ENCODE peak calls at places on chromosomes 11 and 22, in eight cellular contexts. One of them, this sample, is unnamed. For H3K27me3, the result is how much of the 10 kb centered on the place peaks cover.

GRCh38 chr22:28710112-28710888 is 30.7 kb upstream of the TTC28 start:
- DNase-seq in IMR-90: peak
- DNase-seq in bronchial epithelial cell: peak
- DNase-seq in heart right ventricle: no peak
- DNase-seq in H9: no peak
- DNase-seq in endodermal cell: no peak
- DNase-seq in fibroblast of lung: peak
- DNase-seq in H1: no peak
- DNase-seq in this sample: no peak

GRCh38 chr11:115678942-115679341 is 174.7 kb upstream of the CADM1 start:
- DNase-seq in H1: peak
- DNase-seq in fibroblast of lung: peak
- DNase-seq in H9: peak
- DNase-seq in IMR-90: no peak
- DNase-seq in endodermal cell: peak
- DNase-seq in bronchial epithelial cell: no peak
- DNase-seq in heart right ventricle: peak
- DNase-seq in this sample: peak

GRCh38 chr11:19723572-19724342 is 11.1 kb downstream of the NAV2 start:
- DNase-seq in endodermal cell: no peak
- DNase-seq in IMR-90: peak
- DNase-seq in H9: no peak
- DNase-seq in heart right ventricle: peak
- DNase-seq in H1: no peak
- DNase-seq in fibroblast of lung: peak
- DNase-seq in bronchial epithelial cell: peak
- DNase-seq in this sample: no peak

GRCh38 chr11:62025429-62026105 is 58.1 kb upstream of the FTH1 start:
- DNase-seq in heart right ventricle: peak
- DNase-seq in H1: no peak
- DNase-seq in fibroblast of lung: peak
- DNase-seq in H9: no peak
- DNase-seq in endodermal cell: no peak
- DNase-seq in IMR-90: peak
- DNase-seq in bronchial epithelial cell: peak
- DNase-seq in this sample: no peak

GRCh38 chr11:97548280-97548679 is 1158.5 kb downstream of the JRKL start:
- DNase-seq in bronchial epithelial cell: no peak
- DNase-seq in fibroblast of lung: no peak
- DNase-seq in endodermal cell: peak
- DNase-seq in H9: no peak
- DNase-seq in heart right ventricle: no peak
- DNase-seq in IMR-90: no peak
- DNase-seq in H1: no peak
- DNase-seq in this sample: no peak

GRCh38 chr11:44258839-44259420 is 51.0 kb downstream of the ALX4 start:
- DNase-seq in fibroblast of lung: no peak
- DNase-seq in heart right ventricle: no peak
- DNase-seq in H1: no peak
- DNase-seq in IMR-90: no peak
- DNase-seq in bronchial epithelial cell: no peak
- DNase-seq in H9: no peak
- DNase-seq in endodermal cell: no peak
- DNase-seq in this sample: no peak

GRCh38 chr11:6703247-6704063 is 20.3 kb upstream of the MRPL17 start:
- DNase-seq in endodermal cell: peak
- DNase-seq in heart right ventricle: peak
- DNase-seq in H9: peak
- DNase-seq in fibroblast of lung: peak
- DNase-seq in IMR-90: peak
- DNase-seq in bronchial epithelial cell: peak
- DNase-seq in H1: no peak
- DNase-seq in this sample: peak

GRCh38 chr11:94928146-94928995 is 45.0 kb downstream of the CWC15 start:
- DNase-seq in endodermal cell: no peak
- DNase-seq in IMR-90: no peak
- DNase-seq in heart right ventricle: no peak
- DNase-seq in H1: no peak
- DNase-seq in fibroblast of lung: no peak
- DNase-seq in H9: no peak
- DNase-seq in bronchial epithelial cell: no peak
- DNase-seq in this sample: no peak

GRCh38 chr22:38852522-38852921 is 8.7 kb upstream of the NPTXR start:
- DNase-seq in H9: no peak
- DNase-seq in IMR-90: no peak
- DNase-seq in bronchial epithelial cell: no peak
- DNase-seq in H1: no peak
- DNase-seq in fibroblast of lung: no peak
- DNase-seq in endodermal cell: no peak
- DNase-seq in heart right ventricle: no peak
- DNase-seq in this sample: no peak

GRCh38 chr22:38850941-38851849 is 7.4 kb upstream of the NPTXR start:
- DNase-seq in H9: no peak
- DNase-seq in endodermal cell: no peak
- DNase-seq in H1: no peak
- DNase-seq in IMR-90: peak
- DNase-seq in bronchial epithelial cell: peak
- DNase-seq in fibroblast of lung: peak
- DNase-seq in heart right ventricle: no peak
- DNase-seq in this sample: no peak

GRCh38 chr22:38849816-38850215 is 6.0 kb upstream of the NPTXR start:
- DNase-seq in heart right ventricle: no peak
- DNase-seq in fibroblast of lung: no peak
- DNase-seq in IMR-90: no peak
- DNase-seq in H1: no peak
- DNase-seq in endodermal cell: no peak
- DNase-seq in bronchial epithelial cell: no peak
- DNase-seq in H9: no peak
- DNase-seq in this sample: no peak

GRCh38 chr22:38850399-38850798 is 6.6 kb upstream of the NPTXR start:
- DNase-seq in H1: no peak
- DNase-seq in bronchial epithelial cell: no peak
- DNase-seq in heart right ventricle: no peak
- DNase-seq in fibroblast of lung: no peak
- DNase-seq in endodermal cell: no peak
- DNase-seq in IMR-90: no peak
- DNase-seq in H9: no peak
- DNase-seq in this sample: no peak

GRCh38 chr22:38853149-38853548 is 9.3 kb upstream of the NPTXR start:
- DNase-seq in H9: no peak
- DNase-seq in IMR-90: no peak
- DNase-seq in bronchial epithelial cell: no peak
- DNase-seq in heart right ventricle: no peak
- DNase-seq in H1: no peak
- DNase-seq in fibroblast of lung: no peak
- DNase-seq in endodermal cell: no peak
- DNase-seq in this sample: no peak
- H3K27me3 ChIP-seq in H9: under half
- H3K27me3 ChIP-seq in IMR-90: under half
- H3K27me3 ChIP-seq in bronchial epithelial cell: under half
- H3K27me3 ChIP-seq in heart right ventricle: under half
- H3K27me3 ChIP-seq in H1: under half
- H3K27me3 ChIP-seq in fibroblast of lung: under half
- H3K27me3 ChIP-seq in endodermal cell: under half
- H3K27me3 ChIP-seq in this sample: under half

DNA sequence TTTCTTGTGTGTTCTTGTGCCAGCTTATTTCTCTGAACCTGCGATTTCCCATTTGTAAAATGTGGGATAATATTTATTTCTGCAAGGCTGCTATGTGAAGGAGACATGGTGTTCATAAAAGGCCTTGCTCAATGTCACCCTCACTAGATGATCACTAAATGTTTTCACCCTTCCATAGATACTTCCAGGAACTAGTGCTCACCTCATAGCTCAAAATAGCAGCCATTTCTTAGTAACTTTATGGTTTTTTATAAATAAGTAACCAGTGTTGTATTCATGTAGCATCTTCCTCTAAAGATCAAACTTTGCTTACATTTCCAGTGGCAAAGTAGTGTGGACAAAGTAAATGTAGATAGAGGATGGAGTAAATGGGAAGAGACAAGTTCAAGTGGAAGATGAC is 23.8 kb downstream of the SYTL2 start:
- DNase-seq in bronchial epithelial cell: no peak
- DNase-seq in H1: no peak
- DNase-seq in endodermal cell: no peak
- DNase-seq in heart right ventricle: no peak
- DNase-seq in fibroblast of lung: no peak
- DNase-seq in H9: no peak
- DNase-seq in IMR-90: no peak
- DNase-seq in this sample: no peak
- H3K27me3 ChIP-seq in bronchial epithelial cell: under half
- H3K27me3 ChIP-seq in H1: under half
- H3K27me3 ChIP-seq in endodermal cell: under half
- H3K27me3 ChIP-seq in heart right ventricle: under half
- H3K27me3 ChIP-seq in fibroblast of lung: under half
- H3K27me3 ChIP-seq in H9: under half
- H3K27me3 ChIP-seq in IMR-90: under half
- H3K27me3 ChIP-seq in this sample: under half

DNA sequence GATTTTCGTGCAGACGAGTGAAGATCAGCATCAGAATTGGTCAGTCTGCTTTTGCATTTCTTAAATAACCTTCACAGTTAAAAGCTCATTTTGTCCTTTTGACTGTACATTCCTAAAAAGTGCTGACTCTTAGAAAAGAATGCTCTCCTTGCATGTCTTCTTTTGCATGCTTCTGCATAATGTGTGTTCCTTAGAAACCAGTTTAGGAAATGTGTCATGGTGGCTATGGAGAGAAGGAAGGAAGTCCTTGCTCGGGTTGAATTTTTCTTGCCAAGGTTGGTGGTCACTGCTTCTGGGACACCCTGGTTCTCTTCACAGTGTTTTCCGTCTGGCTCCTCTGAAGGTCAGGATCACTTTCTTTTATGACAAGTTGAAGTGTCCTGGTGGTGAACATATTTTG is 6.8 kb downstream of the AP2A2 start:
- DNase-seq in endodermal cell: no peak
- DNase-seq in IMR-90: no peak
- DNase-seq in bronchial epithelial cell: no peak
- DNase-seq in H9: no peak
- DNase-seq in heart right ventricle: no peak
- DNase-seq in H1: no peak
- DNase-seq in fibroblast of lung: no peak
- DNase-seq in this sample: no peak
- H3K27me3 ChIP-seq in endodermal cell: under half
- H3K27me3 ChIP-seq in IMR-90: under half
- H3K27me3 ChIP-seq in bronchial epithelial cell: under half
- H3K27me3 ChIP-seq in H9: under half
- H3K27me3 ChIP-seq in heart right ventricle: under half
- H3K27me3 ChIP-seq in H1: under half
- H3K27me3 ChIP-seq in fibroblast of lung: under half
- H3K27me3 ChIP-seq in this sample: under half

GRCh38 chr11:72307439-72307838 is 63.5 kb upstream of the PHOX2A start:
- DNase-seq in fibroblast of lung: no peak
- DNase-seq in IMR-90: no peak
- DNase-seq in H1: no peak
- DNase-seq in bronchial epithelial cell: no peak
- DNase-seq in endodermal cell: no peak
- DNase-seq in heart right ventricle: no peak
- DNase-seq in H9: no peak
- DNase-seq in this sample: no peak
- H3K27me3 ChIP-seq in fibroblast of lung: under half
- H3K27me3 ChIP-seq in IMR-90: under half
- H3K27me3 ChIP-seq in H1: under half
- H3K27me3 ChIP-seq in bronchial epithelial cell: under half
- H3K27me3 ChIP-seq in endodermal cell: under half
- H3K27me3 ChIP-seq in heart right ventricle: under half
- H3K27me3 ChIP-seq in H9: under half
- H3K27me3 ChIP-seq in this sample: under half